ENCODE peak calls at places on chromosomes 6 and 20, in seven cellular contexts. E is A549, O is WTC11, M is OCI-LY7, P is activated B cell treated with CpG ODN at 0.5 μM for 24 hours, I is left ventricle myocardium inferior, H is AG09309. J is an unnamed sample.

GRCh38 chr6:33192671-33193602 is 670 bp upstream of the COL11A2 start:
- DNase-seq in E (no peak), O (peak; percentile 41), M (no peak), P (peak; percentile 42), I (peak; percentile 46), H (no peak), J (no peak)

GRCh38 chr20:61328906-61329558 is 77.0 kb downstream of the CDH4 start:
- DNase-seq in E (no peak), O (no peak), M (peak; percentile 18), P (no peak), I (no peak), H (no peak), J (no peak)

GRCh38 chr6:72857791-72858190 is 235.9 kb downstream of the KCNQ5 start:
- DNase-seq in E (no peak), O (no peak), M (no peak), P (no peak), I (no peak), H (no peak), J (no peak)

GRCh38 chr6:89467437-89467836 is 34.5 kb downstream of the ANKRD6 start:
- DNase-seq in E (no peak), O (no peak), M (no peak), P (no peak), I (no peak), H (no peak), J (no peak)

GRCh38 chr6:14037402-14038277 is 79.9 kb upstream of the CD83 start:
- DNase-seq in E (no peak), O (no peak), M (no peak), P (no peak), I (no peak), H (peak; percentile 23), J (no peak)

GRCh38 chr6:81547149-81547548 is 205.3 kb downstream of the TENT5A start:
- DNase-seq in E (no peak), O (no peak), M (no peak), P (no peak), I (no peak), H (no peak), J (no peak)

GRCh38 chr6:107661291-107661690 is 162.8 kb downstream of the SCML4 start:
- DNase-seq in E (no peak), O (no peak), M (no peak), P (no peak), I (no peak), H (no peak), J (no peak)

GRCh38 chr6:87920245-87920644 is 127.4 kb upstream of the SPACA1 start:
- DNase-seq in E (no peak), O (no peak), M (peak; percentile 56), P (no peak), I (no peak), H (no peak), J (no peak)

GRCh38 chr6:31586013-31586412 is at the start of gene LST1:
- DNase-seq in E (no peak), O (no peak), M (no peak), P (no peak), I (no peak), H (no peak), J (no peak)

GRCh38 chr6:106097368-106098231 is 11.5 kb downstream of the PRDM1 start:
- DNase-seq in E (peak; percentile 17), O (no peak), M (peak; percentile 77), P (no peak), I (no peak), H (peak; percentile 60), J (peak; percentile 83)

GRCh38 chr6:134814076-134814709 is 135.7 kb downstream of the ALDH8A1 start:
- DNase-seq in E (peak; percentile 19), O (no peak), M (no peak), P (no peak), I (no peak), H (no peak), J (no peak)

GRCh38 chr6:30101939-30102700 is 10.8 kb downstream of the TRIM31 start:
- DNase-seq in E (peak; percentile 81), O (peak; percentile 89), M (peak; percentile 38), P (peak; percentile 77), I (peak; percentile 93), H (peak; percentile 38), J (peak; percentile 79)

GRCh38 chr6:109799664-109800063 is 108.6 kb downstream of the FIG4 start:
- DNase-seq in E (no peak), O (no peak), M (no peak), P (no peak), I (no peak), H (no peak), J (no peak)

GRCh38 chr6:27188885-27189418 is 58.5 kb upstream of the PRSS16 start:
- DNase-seq in E (peak; percentile 77), O (peak; percentile 47), M (peak; percentile 74), P (no peak), I (peak; percentile 23), H (peak; percentile 41), J (peak; percentile 84)

GRCh38 chr6:54390362-54390761 is 82.1 kb downstream of the TINAG start:
- DNase-seq in E (no peak), O (no peak), M (no peak), P (no peak), I (no peak), H (no peak), J (no peak)

GRCh38 chr6:98831057-98832031 is 3.0 kb upstream of the POU3F2 start:
- DNase-seq in E (no peak), O (peak; percentile 56), M (no peak), P (no peak), I (no peak), H (no peak), J (no peak)

GRCh38 chr20:32067234-32067821 is 15.3 kb downstream of the HCK start:
- DNase-seq in E (peak; percentile 21), O (no peak), M (peak; percentile 11), P (no peak), I (no peak), H (peak; percentile 88), J (no peak)

GRCh38 chr20:39195495-39196129 is 233.5 kb downstream of the DHX35 start:
- DNase-seq in E (no peak), O (peak; percentile 31), M (no peak), P (no peak), I (no peak), H (no peak), J (no peak)

GRCh38 chr6:56388414-56388752 is 141.0 kb upstream of the COL21A1 start:
- DNase-seq in E (no peak), O (no peak), M (no peak), P (no peak), I (no peak), H (no peak), J (no peak)

GRCh38 chr6:147204843-147205311 is 660 bp downstream of the STXBP5 start:
- DNase-seq in E (no peak), O (no peak), M (no peak), P (no peak), I (no peak), H (no peak), J (no peak)

GRCh38 chr6:6703720-6704422 is 115.4 kb downstream of the LY86 start:
- DNase-seq in E (no peak), O (no peak), M (no peak), P (no peak), I (no peak), H (no peak), J (no peak)

GRCh38 chr6:119241124-119241491 is 108.5 kb downstream of the MAN1A1 start:
- DNase-seq in E (no peak), O (no peak), M (no peak), P (no peak), I (no peak), H (peak; percentile 2), J (no peak)

GRCh38 chr6:5316946-5317345 is 55.6 kb downstream of the FARS2 start:
- DNase-seq in E (no peak), O (no peak), M (no peak), P (no peak), I (no peak), H (no peak), J (no peak)

GRCh38 chr6:42428326-42429041 is 23.2 kb downstream of the TRERF1 start:
- DNase-seq in E (no peak), O (no peak), M (no peak), P (no peak), I (peak; percentile 62), H (no peak), J (no peak)

DNA sequence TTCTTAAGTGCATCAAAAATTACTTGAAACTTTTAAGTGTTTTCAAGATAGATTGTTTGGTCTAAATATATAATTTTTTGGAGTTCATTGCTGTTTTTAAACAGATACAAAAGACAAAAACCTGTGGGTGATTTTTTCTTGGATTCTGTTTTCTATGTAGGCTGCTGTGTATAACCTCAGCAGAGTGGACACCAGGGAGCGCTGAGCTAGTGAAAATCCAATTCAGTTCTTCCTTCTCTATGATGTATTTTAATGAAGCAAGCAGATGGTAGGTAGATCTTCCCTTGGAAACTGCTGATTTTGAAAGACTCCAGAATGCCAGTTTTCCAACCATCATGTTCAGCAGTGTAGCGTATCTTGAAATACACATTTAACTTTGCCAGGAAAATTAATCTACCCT is 177.9 kb downstream of the PHF3 start:
- DNase-seq in E (no peak), O (no peak), M (no peak), P (no peak), I (no peak), H (no peak), J (no peak)
- TF ChIP-seq CTCF in E (no peak), O (no peak), M (no peak), P (no peak), I (no peak), H (no peak), J (peak; percentile 6)

GRCh38 chr6:17935188-17936149 is 52.0 kb downstream of the KIF13A start:
- DNase-seq in E (no peak), O (no peak), M (no peak), P (no peak), I (no peak), H (no peak), J (no peak)
- TF ChIP-seq CTCF in E (no peak), O (no peak), M (no peak), P (no peak), I (no peak), H (no peak), J (no peak)

GRCh38 chr6:166173292-166173951 is 5.8 kb upstream of the TBXT start:
- DNase-seq in E (no peak), O (peak; percentile 48), M (peak; percentile 54), P (no peak), I (no peak), H (no peak), J (no peak)
- TF ChIP-seq CTCF in E (no peak), O (no peak), M (peak; percentile 53), P (no peak), I (no peak), H (no peak), J (no peak)

GRCh38 chr6:10256113-10256690 is 158.7 kb downstream of the TFAP2A start:
- DNase-seq in E (no peak), O (no peak), M (peak; percentile 37), P (no peak), I (no peak), H (no peak), J (peak; percentile 40)
- TF ChIP-seq CTCF in E (no peak), O (peak; percentile 70), M (peak; percentile 77), P (no peak), I (peak; percentile 20), H (peak; percentile 50), J (peak; percentile 50)

GRCh38 chr20:8755340-8756118 is 313.4 kb upstream of the PLCB4 start:
- DNase-seq in E (no peak), O (no peak), M (no peak), P (no peak), I (no peak), H (no peak), J (no peak)
- TF ChIP-seq CTCF in E (no peak), O (no peak), M (no peak), P (no peak), I (no peak), H (no peak), J (no peak)

GRCh38 chr6:47252636-47253035 is 57.1 kb downstream of the TNFRSF21 start:
- DNase-seq in E (no peak), O (no peak), M (peak; percentile 75), P (no peak), I (no peak), H (no peak), J (no peak)
- TF ChIP-seq CTCF in E (no peak), O (no peak), M (peak; percentile 63), P (no peak), I (no peak), H (no peak), J (no peak)

J was measured in MM.1S.